ENCODE peak calls at places on chromosome 6, in seven cellular contexts. A, U, Y, J, O, W and V are unnamed samples.

GRCh38 chr6:156881687-156882629 is 104.8 kb downstream of the ARID1B start:
- DNase-seq in A (no peak), U (no peak), Y (no peak), J (no peak), O (no peak), W (no peak), V (no peak)

GRCh38 chr6:157990321-157991066 is 8.8 kb downstream of the SYNJ2 start:
- DNase-seq in A (no peak), U (no peak), Y (no peak), J (no peak), O (no peak), W (no peak), V (no peak)

GRCh38 chr6:71288228-71289038 is at the start of gene OGFRL1:
- DNase-seq in A (peak), U (peak), Y (peak), J (no peak), O (peak), W (peak), V (peak)

GRCh38 chr6:11423667-11424066 is 113.9 kb upstream of the TMEM170B start:
- DNase-seq in A (no peak), U (no peak), Y (no peak), J (no peak), O (no peak), W (no peak), V (no peak)

GRCh38 chr6:25017486-25017885 is 81.7 kb upstream of the RIPOR2 start:
- DNase-seq in A (no peak), U (no peak), Y (peak), J (no peak), O (no peak), W (no peak), V (no peak)

GRCh38 chr6:157235600-157236039 is 87.7 kb downstream of the TMEM242 start:
- DNase-seq in A (peak), U (peak), Y (peak), J (no peak), O (peak), W (no peak), V (peak)

GRCh38 chr6:137339929-137340559 is 120.9 kb upstream of the IFNGR1 start:
- DNase-seq in A (no peak), U (no peak), Y (peak), J (peak), O (no peak), W (no peak), V (no peak)

GRCh38 chr6:141977782-141978181 is 154.9 kb upstream of the GJE1 start:
- DNase-seq in A (no peak), U (no peak), Y (no peak), J (no peak), O (no peak), W (no peak), V (no peak)

GRCh38 chr6:17877196-17877889 is 110.1 kb downstream of the KIF13A start:
- DNase-seq in A (no peak), U (no peak), Y (no peak), J (peak), O (no peak), W (no peak), V (no peak)

GRCh38 chr6:138309695-138310094 is 68.0 kb upstream of the SMIM28 start:
- DNase-seq in A (no peak), U (no peak), Y (no peak), J (no peak), O (no peak), W (no peak), V (no peak)

GRCh38 chr6:135999393-135999792 is 147.9 kb downstream of the PDE7B start:
- DNase-seq in A (no peak), U (no peak), Y (no peak), J (no peak), O (no peak), W (no peak), V (no peak)

GRCh38 chr6:63427951-63428350 is 108.2 kb upstream of the LGSN start:
- DNase-seq in A (no peak), U (no peak), Y (no peak), J (no peak), O (no peak), W (no peak), V (no peak)

GRCh38 chr6:155054851-155055250 is 59.7 kb downstream of the TIAM2 start:
- DNase-seq in A (no peak), U (no peak), Y (no peak), J (no peak), O (no peak), W (no peak), V (no peak)

GRCh38 chr6:162998777-162999176 is 271.0 kb downstream of the PACRG start:
- DNase-seq in A (no peak), U (no peak), Y (no peak), J (no peak), O (no peak), W (no peak), V (no peak)

GRCh38 chr6:123520208-123520607 is 116.5 kb downstream of the TRDN start:
- DNase-seq in A (no peak), U (no peak), Y (no peak), J (no peak), O (no peak), W (no peak), V (no peak)

GRCh38 chr6:23656257-23656731 is 469.7 kb upstream of the NRSN1 start:
- DNase-seq in A (no peak), U (peak), Y (peak), J (no peak), O (no peak), W (no peak), V (no peak)

GRCh38 chr6:2756687-2757224 is 6.0 kb upstream of the MYLK4 start:
- DNase-seq in A (no peak), U (no peak), Y (no peak), J (no peak), O (no peak), W (no peak), V (no peak)

GRCh38 chr6:112218563-112218962 is 35.8 kb downstream of the LAMA4 start:
- DNase-seq in A (no peak), U (no peak), Y (no peak), J (no peak), O (peak), W (no peak), V (no peak)

GRCh38 chr6:144912474-144912873 is 627.3 kb downstream of the UTRN start:
- DNase-seq in A (no peak), U (no peak), Y (peak), J (peak), O (no peak), W (no peak), V (no peak)

GRCh38 chr6:143018955-143019354 is 41.7 kb upstream of the AIG1 start:
- DNase-seq in A (no peak), U (no peak), Y (no peak), J (no peak), O (no peak), W (no peak), V (no peak)

GRCh38 chr6:29850011-29850553 is 22.5 kb downstream of the HLA-G start:
- DNase-seq in A (peak), U (no peak), Y (peak), J (no peak), O (no peak), W (no peak), V (no peak)

GRCh38 chr6:91083226-91083625 is 496.4 kb upstream of the MAP3K7 start:
- DNase-seq in A (no peak), U (no peak), Y (no peak), J (peak), O (no peak), W (no peak), V (no peak)

GRCh38 chr6:146965110-146965689 is 239.0 kb upstream of the STXBP5 start:
- DNase-seq in A (no peak), U (peak), Y (peak), J (no peak), O (no peak), W (no peak), V (no peak)

GRCh38 chr6:82183642-82184282 is 63.8 kb downstream of the IBTK start:
- DNase-seq in A (no peak), U (no peak), Y (no peak), J (no peak), O (no peak), W (no peak), V (no peak)

GRCh38 chr6:133017581-133017980 is 203.2 kb downstream of the RPS12 start:
- DNase-seq in A (no peak), U (no peak), Y (no peak), J (peak), O (no peak), W (no peak), V (no peak)

GRCh38 chr6:130212215-130212874 is 10.4 kb downstream of the SAMD3 start:
- DNase-seq in A (no peak), U (no peak), Y (no peak), J (no peak), O (no peak), W (no peak), V (no peak)

GRCh38 chr6:16518265-16518664 is 243.0 kb downstream of the ATXN1 start:
- DNase-seq in A (no peak), U (no peak), Y (peak), J (no peak), O (peak), W (no peak), V (no peak)

DNA sequence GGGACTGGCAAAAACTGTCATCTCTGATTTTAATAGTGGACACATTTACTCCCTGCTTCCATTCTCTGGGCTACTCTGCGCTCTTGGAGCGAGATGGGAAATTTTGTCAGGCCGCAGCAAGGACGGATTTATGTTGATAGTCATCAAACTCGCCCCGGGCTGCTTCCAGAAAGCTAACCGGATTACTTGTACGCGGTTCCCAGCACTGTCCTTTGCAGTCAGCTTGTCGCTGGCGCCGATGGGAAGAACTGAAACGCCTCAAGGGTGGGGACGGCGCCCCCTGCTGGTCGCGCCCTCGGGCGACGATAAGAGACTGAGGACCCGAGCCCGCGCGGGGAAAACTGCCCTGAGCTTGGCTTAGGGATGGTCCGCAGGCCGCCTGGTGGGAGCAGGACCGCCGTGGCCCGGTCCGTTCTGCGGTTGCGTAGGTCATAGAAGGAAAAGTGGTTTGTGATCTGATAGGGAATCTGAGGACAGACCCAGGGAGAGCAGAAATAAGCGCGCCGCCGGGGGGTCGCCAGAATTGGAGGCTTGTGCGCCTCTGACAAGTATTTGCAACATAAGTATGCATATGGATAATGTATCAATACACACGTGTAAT is 984 bp upstream of the ABT1 start:
- DNase-seq in A (peak), U (peak), Y (peak), J (peak), O (peak), W (peak), V (peak)
- TF ChIP-seq CTCF in A (no peak), U (peak), Y (peak), J (peak), O (peak), W (peak), V (peak)

DNA sequence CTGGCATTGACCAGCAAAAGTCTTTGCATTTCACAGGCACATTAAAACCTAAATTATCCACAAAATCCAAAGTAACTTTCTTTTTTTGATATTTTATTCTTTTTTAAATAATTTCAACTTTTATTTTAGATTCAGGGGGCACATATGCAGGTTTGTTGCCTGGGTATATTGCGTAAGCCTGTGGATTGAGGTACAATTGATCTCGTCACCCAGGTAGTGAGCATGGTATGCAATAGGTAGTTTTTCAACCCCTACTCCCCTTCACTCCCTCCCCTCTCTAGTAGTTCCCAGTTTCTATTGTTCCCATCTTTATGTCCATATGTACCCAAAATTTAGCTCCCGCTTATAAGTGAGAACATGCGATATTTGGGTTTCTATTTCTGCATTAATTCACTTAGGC is 97.6 kb downstream of the CEP57L1 start:
- DNase-seq in A (no peak), U (no peak), Y (no peak), J (no peak), O (no peak), W (no peak), V (no peak)
- TF ChIP-seq CTCF in A (no peak), U (no peak), Y (no peak), J (no peak), O (no peak), W (no peak), V (no peak)

GRCh38 chr6:160765412-160765811 is 63.4 kb downstream of the PLG start:
- DNase-seq in A (no peak), U (no peak), Y (peak), J (no peak), O (peak), W (no peak), V (no peak)
- TF ChIP-seq CTCF in A (no peak), U (no peak), Y (no peak), J (no peak), O (peak), W (no peak), V (no peak)

DNA sequence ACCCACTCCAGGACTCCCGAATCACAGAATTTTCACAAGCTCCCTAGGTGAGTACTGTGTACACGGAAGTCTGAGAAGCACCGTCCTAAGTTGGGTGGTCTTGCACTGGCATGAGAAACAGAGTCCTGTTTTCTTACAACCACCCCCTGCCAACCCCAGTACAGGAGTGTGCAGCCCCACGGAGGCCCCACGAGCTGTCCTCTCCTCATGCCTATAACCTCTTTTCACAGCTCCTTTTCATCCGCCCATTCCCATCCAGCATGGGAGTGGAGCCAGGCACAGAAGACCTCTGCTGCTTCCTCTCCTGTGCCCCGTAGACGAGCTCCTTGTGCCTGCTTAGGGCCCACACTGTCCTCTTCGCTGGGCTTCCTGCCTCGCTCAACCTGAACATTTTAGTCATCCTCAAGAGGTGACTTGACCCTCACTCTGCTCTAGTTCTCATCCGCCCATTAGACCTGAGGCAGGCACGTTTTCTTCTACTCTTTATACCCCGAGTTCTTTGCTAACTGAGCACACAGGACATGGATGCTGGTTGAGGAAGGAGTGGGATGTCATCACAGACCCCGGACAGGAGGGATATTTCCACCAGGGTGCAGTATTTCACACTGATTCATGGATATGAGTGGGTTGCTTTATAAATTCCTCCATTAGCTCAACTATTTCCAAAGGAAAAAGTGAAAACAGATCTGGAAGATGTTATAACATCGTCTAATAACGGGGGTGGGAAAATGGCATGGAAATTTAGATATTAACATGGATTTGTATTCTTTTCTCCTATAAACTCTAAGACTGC is 160.5 kb downstream of the TTLL2 start:
- DNase-seq in A (no peak), U (no peak), Y (no peak), J (peak), O (no peak), W (no peak), V (no peak)
- TF ChIP-seq CTCF in A (no peak), U (peak), Y (peak), J (peak), O (peak), W (peak), V (no peak)